ENCODE peak calls at places on chromosomes 4 and X, in eight cellular contexts. Z is GM23338; H is activated effector memory CD4-positive, alpha-beta T cell treated with Interleukin-2 at 50 U/mL for 16 hours; O is HT1080; A is lower leg skin; S is T-helper 2 cell; L is GM19239; Q is AG08396. C is an unnamed sample.

GRCh38 chr4:184168406-184169019 is 49.2 kb downstream of the ENPP6 start:
- DNase-seq in A (peak; percentile 93), Q (peak; percentile 90), O (peak; percentile 62), H (peak; percentile 25), L (peak; percentile 77), S (peak; percentile 28), Z (peak; percentile 86), C (no peak)

GRCh38 chr4:181792641-181793612 is 450.3 kb upstream of the TENM3 start:
- DNase-seq in S (no peak), Q (no peak), Z (peak; percentile 11), A (no peak), H (no peak), L (no peak), O (no peak), C (no peak)

GRCh38 chr4:39613093-39613656 is 25.5 kb downstream of the SMIM14 start:
- DNase-seq in Q (peak; percentile 21), L (no peak), S (no peak), A (no peak), H (no peak), Z (no peak), O (peak; percentile 27), C (no peak)

GRCh38 chr4:80096175-80096850 is 23.3 kb upstream of the ANTXR2 start:
- DNase-seq in A (no peak), O (no peak), Z (no peak), L (no peak), H (no peak), S (no peak), Q (no peak), C (no peak)

GRCh38 chrX:149286940-149287349 is 218.2 kb downstream of the IDS start:
- DNase-seq in A (no peak), O (peak; percentile 46), L (peak; percentile 32), Q (peak; percentile 50), S (no peak), H (no peak), Z (peak; percentile 52), C (no peak)

GRCh38 chrX:39759526-39760224 is 338.1 kb downstream of the BCOR start:
- DNase-seq in A (no peak), S (no peak), H (no peak), Q (peak; percentile 61), O (no peak), L (no peak), Z (no peak), C (peak; percentile 84)

GRCh38 chr4:56641494-56642051 is 39.5 kb downstream of the HOPX start:
- DNase-seq in S (no peak), H (no peak), Z (no peak), O (peak; percentile 98), L (no peak), Q (peak; percentile 70), A (no peak), C (no peak)

GRCh38 chr4:98828801-98829200 is 100.1 kb downstream of the EIF4E start:
- DNase-seq in O (peak; percentile 43), H (peak; percentile 4), Z (peak; percentile 59), L (no peak), S (no peak), A (no peak), Q (no peak), C (no peak)

GRCh38 chr4:8830056-8830455 is 41.6 kb downstream of the HMX1 start:
- DNase-seq in Z (no peak), H (no peak), A (peak; percentile 71), L (no peak), S (no peak), O (no peak), Q (no peak), C (peak; percentile 40)

GRCh38 chrX:150919401-150919800 is 20.9 kb upstream of the CD99L2 start:
- DNase-seq in O (no peak), Q (no peak), A (no peak), H (no peak), Z (no peak), S (no peak), L (no peak), C (no peak)

GRCh38 chr4:30380404-30380998 is 339.7 kb upstream of the PCDH7 start:
- DNase-seq in H (no peak), S (no peak), O (peak; percentile 68), L (no peak), A (no peak), Q (no peak), Z (peak; percentile 94), C (no peak)

GRCh38 chrX:1767026-1767425 is 152.2 kb downstream of the ASMT start:
- DNase-seq in L (no peak), S (no peak), Q (no peak), Z (peak; percentile 41), H (no peak), A (no peak), O (no peak), C (no peak)